ENCODE peak calls at places on chromosomes 12 and 14, in ten cellular contexts. V is esophagus squamous epithelium, N is right lobe of liver, O is uterus, Q is upper lobe of left lung, C is sigmoid colon, F is ovary, Z is A549, G is heart left ventricle, B is HepG2. R is an unnamed sample. For H3K4me1, the result is how much of the 10 kb centered on the place peaks cover.

GRCh38 chr14:32564591-32564990 is 235.5 kb downstream of the AKAP6 start:
- DNase-seq in Z (no peak), N (no peak), V (no peak), B (no peak), F (no peak), C (no peak), G (no peak), Q (no peak), O (no peak), R (no peak)

GRCh38 chr14:52402812-52403526 is 88.9 kb downstream of the PTGER2 start:
- DNase-seq in C (no peak), B (no peak), O (no peak), Q (no peak), Z (no peak), F (no peak), G (no peak), V (no peak), N (no peak), R (no peak)

GRCh38 chr14:105978618-105979295 is 452.4 kb downstream of the TMEM121 start:
- DNase-seq in G (no peak), O (no peak), F (no peak), B (no peak), Q (peak), Z (no peak), C (no peak), N (no peak), V (no peak), R (no peak)

GRCh38 chr12:14071833-14072232 is 90.4 kb upstream of the GRIN2B start:
- DNase-seq in Q (no peak), O (no peak), F (no peak), G (no peak), Z (no peak), V (no peak), B (no peak), N (no peak), C (no peak), R (no peak)

GRCh38 chr12:46382974-46383653 is 10.5 kb upstream of the SLC38A2 start:
- DNase-seq in O (peak), Q (peak), V (peak), Z (peak), B (peak), C (peak), F (peak), N (peak), G (peak), R (peak)

GRCh38 chr12:111166779-111167540 is 201.9 kb downstream of the PHETA1 start:
- DNase-seq in Z (no peak), Q (peak), G (peak), V (no peak), N (peak), B (no peak), O (peak), C (peak), F (peak), R (no peak)

GRCh38 chr12:105672171-105672570 is 341.7 kb downstream of the C12orf75 start:
- DNase-seq in N (no peak), F (no peak), G (no peak), V (no peak), Z (no peak), C (peak), B (no peak), O (no peak), Q (no peak), R (no peak)

GRCh38 chr14:56331815-56332214 is 213.6 kb downstream of the PELI2 start:
- DNase-seq in F (no peak), B (no peak), V (no peak), C (no peak), Q (no peak), O (no peak), N (no peak), Z (no peak), G (no peak), R (no peak)

GRCh38 chr12:43969882-43970281 is 134.0 kb downstream of the TMEM117 start:
- DNase-seq in C (no peak), Z (no peak), F (no peak), G (no peak), O (no peak), V (no peak), N (no peak), B (no peak), Q (no peak), R (no peak)

GRCh38 chr12:68565391-68565903 is 45.3 kb upstream of the RAP1B start:
- DNase-seq in Z (no peak), N (no peak), V (no peak), G (no peak), Q (no peak), O (no peak), B (no peak), F (no peak), C (no peak), R (no peak)

GRCh38 chr14:34407951-34408350 is 54.1 kb downstream of the SPTSSA start:
- DNase-seq in O (no peak), Z (no peak), G (no peak), Q (no peak), B (no peak), V (no peak), F (no peak), N (no peak), C (no peak), R (no peak)

GRCh38 chr14:57493467-57494181 is at the start of gene CCDC198:
- DNase-seq in C (no peak), G (no peak), N (peak), B (peak), F (no peak), Q (no peak), V (no peak), O (no peak), Z (peak), R (no peak)

GRCh38 chr12:91133871-91134270 is 22.6 kb upstream of the LUM start:
- DNase-seq in C (no peak), B (no peak), O (no peak), V (no peak), N (no peak), Q (no peak), F (no peak), G (no peak), Z (no peak), R (no peak)

GRCh38 chr12:41932470-41932991 is 212.1 kb downstream of the GXYLT1 start:
- DNase-seq in O (peak), Z (no peak), N (peak), B (no peak), G (peak), Q (peak), F (peak), V (peak), C (peak), R (peak)

GRCh38 chr12:47816646-47817271 is 2.9 kb downstream of the HDAC7 start:
- DNase-seq in G (peak), Q (peak), V (no peak), O (no peak), N (no peak), B (no peak), F (peak), Z (no peak), C (peak), R (peak)

GRCh38 chr12:7555752-7556151 is 52.2 kb upstream of the CD163 start:
- DNase-seq in F (no peak), G (no peak), O (no peak), Z (no peak), V (no peak), C (no peak), B (no peak), Q (no peak), N (no peak), R (no peak)

GRCh38 chr14:38669027-38669426 is 413.1 kb upstream of the CLEC14A start:
- DNase-seq in Z (no peak), G (no peak), V (no peak), C (no peak), F (no peak), Q (no peak), N (no peak), O (no peak), B (no peak), R (no peak)

GRCh38 chr12:28710882-28711281 is 438.2 kb upstream of the FAR2 start:
- DNase-seq in Z (no peak), V (no peak), O (no peak), G (no peak), N (no peak), F (no peak), C (no peak), Q (no peak), B (no peak), R (no peak)

GRCh38 chr14:65304239-65304638 is 108.3 kb upstream of the FUT8 start:
- DNase-seq in C (no peak), N (no peak), F (no peak), Q (no peak), O (no peak), B (no peak), G (no peak), Z (no peak), V (no peak), R (no peak)

GRCh38 chr12:531951-532585 is 72.3 kb downstream of the B4GALNT3 start:
- DNase-seq in F (no peak), Q (no peak), B (no peak), O (no peak), C (no peak), Z (no peak), G (no peak), N (no peak), V (no peak), R (no peak)

GRCh38 chr12:56878010-56878339 is 56.2 kb downstream of the SDR9C7 start:
- DNase-seq in C (no peak), F (no peak), G (no peak), Z (no peak), Q (no peak), B (peak), O (no peak), V (no peak), N (no peak), R (no peak)

GRCh38 chr14:93775158-93775557 is 13.1 kb downstream of the PRIMA1 start:
- DNase-seq in Z (no peak), B (no peak), V (no peak), N (no peak), C (no peak), O (no peak), F (no peak), Q (no peak), G (no peak), R (no peak)

GRCh38 chr12:85580562-85581168 is 255.5 kb downstream of the RASSF9 start:
- DNase-seq in B (no peak), N (no peak), V (no peak), G (peak), F (no peak), Q (no peak), Z (no peak), O (no peak), C (no peak), R (no peak)

GRCh38 chr12:1668833-1669543 is 21.9 kb upstream of the ADIPOR2 start:
- DNase-seq in B (peak), Z (no peak), C (no peak), V (no peak), N (peak), Q (no peak), O (no peak), G (peak), F (no peak), R (no peak)

GRCh38 chr12:627863-628805 is 35.1 kb downstream of the NINJ2 start:
- DNase-seq in N (peak), F (no peak), V (no peak), G (no peak), B (peak), Z (no peak), Q (no peak), C (no peak), O (no peak), R (no peak)

GRCh38 chr12:25372002-25372401 is 121.3 kb upstream of the KRAS start:
- DNase-seq in F (no peak), N (no peak), V (no peak), O (no peak), B (no peak), G (no peak), Q (no peak), C (no peak), Z (no peak), R (no peak)

GRCh38 chr12:107402041-107403022 is 283.3 kb upstream of the PWP1 start:
- DNase-seq in O (no peak), G (no peak), B (peak), N (peak), Z (peak), V (no peak), Q (no peak), F (no peak), C (no peak), R (peak)

GRCh38 chr12:52206309-52207040 is 14.7 kb upstream of the KRT80 start:
- DNase-seq in C (peak), Q (no peak), O (no peak), V (no peak), F (no peak), N (no peak), Z (no peak), G (no peak), B (no peak), R (no peak)

GRCh38 chr12:31599053-31599452 is 8.1 kb upstream of the DENND5B start:
- DNase-seq in Z (no peak), V (no peak), N (no peak), Q (no peak), C (no peak), B (no peak), G (no peak), O (no peak), F (no peak), R (peak)

GRCh38 chr12:54586620-54587019 is 1.8 kb downstream of the PPP1R1A start:
- DNase-seq in Z (no peak), V (no peak), C (no peak), F (no peak), B (no peak), O (no peak), N (no peak), G (no peak), Q (no peak), R (no peak)

GRCh38 chr14:22929848-22930364 is 730 bp upstream of the PRMT5 start:
- DNase-seq in G (no peak), C (no peak), O (no peak), Z (peak), F (no peak), Q (no peak), V (no peak), N (no peak), B (no peak), R (no peak)

GRCh38 chr14:22928237-22929103 is 706 bp downstream of the PRMT5 start:
- DNase-seq in Z (no peak), Q (no peak), G (no peak), N (no peak), O (no peak), C (no peak), V (no peak), F (no peak), B (no peak), R (no peak)

GRCh38 chr14:22926316-22926715 is 2.9 kb downstream of the PRMT5 start:
- DNase-seq in N (no peak), O (no peak), G (no peak), F (no peak), V (no peak), Q (no peak), C (no peak), B (no peak), Z (no peak), R (no peak)

GRCh38 chr14:22925513-22925912 is 3.7 kb downstream of the PRMT5 start:
- DNase-seq in V (no peak), Z (no peak), B (no peak), F (no peak), Q (no peak), G (no peak), N (no peak), C (no peak), O (no peak), R (no peak)

DNA sequence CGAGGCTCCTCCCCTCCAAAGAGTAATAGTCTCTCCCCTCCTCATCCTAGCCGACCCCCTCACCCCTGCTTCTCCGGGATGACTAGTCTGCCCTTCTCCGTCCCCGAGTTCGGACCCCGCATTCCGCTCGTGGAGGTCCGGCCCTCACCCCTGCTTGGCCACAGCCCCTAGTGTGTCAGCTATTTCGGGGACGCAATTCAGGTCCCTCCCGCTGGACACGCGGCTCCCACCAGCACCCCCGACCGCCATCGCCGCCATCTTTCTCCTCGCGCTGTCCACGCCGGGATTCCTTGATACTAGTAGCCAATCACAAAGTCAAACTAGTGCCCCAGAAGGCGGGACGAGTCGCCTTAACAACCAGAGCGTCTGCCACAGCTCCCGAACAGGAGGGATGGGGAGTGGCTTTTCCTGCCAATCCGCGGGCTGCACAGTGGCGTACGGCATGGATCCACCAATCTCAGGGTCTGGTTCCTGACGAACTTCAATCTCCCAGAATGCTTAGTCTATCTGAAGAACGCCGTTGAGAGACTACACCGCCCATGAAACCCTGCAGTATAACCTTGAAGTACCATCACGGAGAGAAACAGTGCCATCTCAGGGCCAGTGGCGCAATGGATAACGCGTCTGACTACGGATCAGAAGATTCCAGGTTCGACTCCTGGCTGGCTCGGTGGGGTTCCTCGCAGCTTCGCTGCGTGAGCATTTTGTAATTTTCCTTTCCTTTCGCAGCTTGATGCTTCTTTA is at the start of gene PRMT5:
- DNase-seq in Z (peak), O (peak), C (peak), Q (peak), N (peak), G (peak), B (peak), V (peak), F (peak), R (peak)
- TF ChIP-seq POLR2A in Z (peak), O (peak), C (peak), Q (peak), N (peak), G (no peak), B (peak), V (peak), F (peak), R (peak)

GRCh38 chr12:104659058-104659457 is 202.3 kb downstream of the CHST11 start:
- DNase-seq in C (no peak), O (no peak), N (no peak), B (no peak), Q (no peak), Z (no peak), V (no peak), G (no peak), F (no peak), R (no peak)

GRCh38 chr12:104664368-104664767 is 207.6 kb downstream of the CHST11 start:
- DNase-seq in Q (no peak), N (no peak), Z (no peak), C (no peak), F (no peak), V (no peak), B (no peak), O (no peak), G (no peak), R (no peak)

GRCh38 chr12:104662203-104662602 is 205.5 kb downstream of the CHST11 start:
- DNase-seq in B (no peak), V (no peak), G (no peak), Q (no peak), C (no peak), N (no peak), Z (no peak), O (no peak), F (no peak), R (no peak)

GRCh38 chr12:104665296-104665695 is 208.5 kb downstream of the CHST11 start:
- DNase-seq in G (no peak), B (no peak), Q (no peak), O (no peak), Z (no peak), C (no peak), V (no peak), F (no peak), N (no peak), R (no peak)

GRCh38 chr12:104662908-104663307 is 206.2 kb downstream of the CHST11 start:
- DNase-seq in C (no peak), B (no peak), O (no peak), G (no peak), F (no peak), N (no peak), Z (no peak), Q (no peak), V (no peak), R (no peak)
- H3K27ac ChIP-seq in C (no peak), B (no peak), O (no peak), G (no peak), F (no peak), N (no peak), Z (peak), Q (no peak), V (no peak), R (no peak)

GRCh38 chr14:100060766-100061165 is 4.5 kb upstream of the EVL start:
- DNase-seq in B (no peak), V (no peak), G (no peak), C (no peak), O (no peak), Q (no peak), N (no peak), F (no peak), Z (no peak), R (no peak)
- H3K4me1 ChIP-seq in B (under half), V (half or more), G (under half), C (under half), O (under half), Q (under half), N (under half), F (under half), Z (under half), R (under half)

DNA sequence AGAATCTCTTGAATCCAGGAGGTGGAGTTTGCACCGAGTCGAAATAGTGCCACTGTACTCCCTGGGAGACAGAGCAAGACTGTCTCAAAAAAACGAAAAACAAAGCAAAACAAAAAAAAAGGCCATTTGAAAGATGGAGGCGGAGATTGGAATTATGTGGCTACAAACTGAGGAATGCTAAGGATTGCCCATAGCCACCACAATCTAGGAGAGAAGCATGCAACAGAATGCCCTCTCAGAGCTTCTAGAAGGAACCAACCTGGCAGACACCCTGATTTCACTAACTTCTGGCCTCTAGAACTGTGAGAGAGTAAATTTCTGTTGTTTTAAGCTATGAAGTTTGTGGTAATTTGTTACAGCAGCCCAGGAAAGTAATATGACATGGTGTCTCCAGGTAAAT is 50.1 kb upstream of the LIMA1 start:
- DNase-seq in G (no peak), V (no peak), O (no peak), Q (no peak), F (no peak), Z (no peak), N (no peak), B (no peak), C (no peak), R (no peak)
- TF ChIP-seq POLR2A in G (no peak), V (no peak), O (no peak), Q (no peak), F (no peak), Z (no peak), N (no peak), B (no peak), C (no peak), R (no peak)

DNA sequence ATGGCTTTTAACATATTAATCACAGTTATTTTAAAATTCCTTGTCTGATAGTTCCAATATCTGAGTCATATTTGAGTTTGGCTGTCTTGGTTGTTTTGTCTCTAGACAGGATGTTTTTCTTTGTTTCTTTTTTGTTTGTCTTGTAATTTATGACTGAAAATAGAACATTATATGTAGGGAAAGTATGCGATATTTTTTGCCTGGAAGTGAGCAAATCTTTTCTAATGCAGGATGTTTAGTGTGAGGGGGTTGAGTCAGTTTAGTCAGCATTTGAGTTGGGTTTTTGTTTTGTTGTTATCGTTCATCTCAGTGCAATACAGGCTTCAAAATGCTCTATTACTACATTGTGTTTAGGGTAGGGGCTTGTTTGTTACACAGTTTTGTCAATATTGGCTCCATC is 239.8 kb downstream of the SNAPC1 start:
- DNase-seq in N (no peak), Q (no peak), B (no peak), V (no peak), C (no peak), Z (no peak), O (no peak), G (no peak), F (no peak), R (no peak)
- H3K27ac ChIP-seq in N (no peak), Q (no peak), B (no peak), V (no peak), C (no peak), Z (no peak), O (no peak), G (no peak), F (no peak), R (no peak)

R was measured in Peyer's patch.